ENCODE peak calls at places on chromosomes 12 and 14, in ten cellular contexts. R is tibial artery, L is HCT116, E is OCI-LY7, I is fibroblast of the aortic adventitia, N is lower leg skin, G is ovary, U is type B pancreatic cell, H is omental fat pad, V is WTC11. F is an unnamed sample.

GRCh38 chr14:99327050-99327449 is 55.1 kb upstream of the BCL11B start:
- DNase-seq in G (peak; percentile 1), V (no peak), E (no peak), L (no peak), N (peak; percentile 17), I (no peak), H (no peak), U (peak; percentile 15), R (no peak), F (no peak)

GRCh38 chr12:123952037-123952436 is 20.6 kb downstream of the CCDC92 start:
- DNase-seq in H (no peak), I (no peak), U (no peak), V (no peak), L (no peak), E (no peak), G (no peak), N (no peak), R (no peak), F (no peak)

GRCh38 chr14:85252011-85252410 is 277.9 kb upstream of the FLRT2 start:
- DNase-seq in L (no peak), R (no peak), N (no peak), G (no peak), E (no peak), H (no peak), U (no peak), I (peak; percentile 70), V (no peak), F (no peak)

GRCh38 chr12:100254876-100255275 is 12.0 kb downstream of the DEPDC4 start:
- DNase-seq in I (no peak), G (no peak), R (no peak), L (no peak), U (no peak), N (no peak), E (no peak), V (no peak), H (no peak), F (no peak)

GRCh38 chr14:39232554-39233415 is 930 bp upstream of the MIA2 start:
- DNase-seq in V (no peak), H (no peak), G (no peak), L (no peak), I (peak; percentile 83), U (no peak), E (no peak), R (no peak), N (no peak), F (no peak)

GRCh38 chr12:52006726-52007157 is at the start of gene TAMALIN:
- DNase-seq in U (peak; percentile 78), R (peak; percentile 83), L (no peak), G (peak; percentile 88), I (peak; percentile 65), V (peak; percentile 47), H (no peak), E (no peak), N (peak; percentile 95), F (peak; percentile 39)

GRCh38 chr14:101501858-101502615 is 59.3 kb upstream of the DIO3 start:
- DNase-seq in V (no peak), I (no peak), U (no peak), E (no peak), L (no peak), G (no peak), H (no peak), R (peak; percentile 41), N (peak; percentile 57), F (no peak)

GRCh38 chr12:71718611-71719010 is 32.7 kb downstream of the TMEM19 start:
- DNase-seq in U (no peak), E (no peak), N (no peak), G (no peak), R (no peak), L (no peak), V (no peak), I (no peak), H (no peak), F (no peak)

GRCh38 chr12:132719141-132719953 is 8.7 kb downstream of the PGAM5 start:
- DNase-seq in V (no peak), R (no peak), G (no peak), N (no peak), L (no peak), H (no peak), I (no peak), U (no peak), E (no peak), F (no peak)

GRCh38 chr12:46373303-46374182 is 970 bp upstream of the SLC38A2 start:
- DNase-seq in E (peak; percentile 43), H (peak; percentile 41), G (peak; percentile 75), R (peak; percentile 82), U (peak; percentile 78), N (peak; percentile 92), V (peak; percentile 70), I (peak; percentile 52), L (no peak), F (peak; percentile 54)

GRCh38 chr12:95763809-95764253 is 26.7 kb downstream of the NTN4 start:
- DNase-seq in E (no peak), G (no peak), U (no peak), I (peak; percentile 83), N (no peak), V (no peak), L (peak; percentile 52), R (no peak), H (no peak), F (peak; percentile 36)

GRCh38 chr12:115598827-115599226 is 678.7 kb downstream of the MED13L start:
- DNase-seq in E (no peak), V (no peak), H (no peak), L (no peak), I (peak; percentile 15), U (no peak), N (no peak), G (no peak), R (no peak), F (no peak)

GRCh38 chr12:113678222-113678621 is 206.6 kb upstream of the LHX5 start:
- DNase-seq in V (no peak), R (no peak), H (no peak), I (no peak), N (no peak), E (no peak), G (no peak), U (no peak), L (no peak), F (no peak)

GRCh38 chr12:89040146-89040964 is 311.9 kb downstream of the DUSP6 start:
- DNase-seq in E (peak; percentile 57), I (peak; percentile 8), V (peak; percentile 25), U (no peak), R (no peak), H (no peak), G (no peak), N (no peak), L (no peak), F (no peak)

GRCh38 chr14:30874120-30874998 is at the start of gene COCH:
- DNase-seq in H (no peak), N (peak; percentile 81), E (peak; percentile 82), I (no peak), V (peak; percentile 59), R (no peak), G (peak; percentile 40), L (peak; percentile 4), U (peak; percentile 70), F (no peak)

GRCh38 chr12:19994970-19995369 is 373.4 kb upstream of the PDE3A start:
- DNase-seq in V (no peak), G (no peak), H (no peak), R (no peak), N (no peak), I (peak; percentile 36), U (no peak), L (no peak), E (no peak), F (no peak)
- TF ChIP-seq CTCF in V (no peak), G (peak; percentile 9), H (no peak), R (no peak), N (no peak), I (peak; percentile 12), U (peak; percentile 30), L (peak; percentile 35), E (no peak), F (no peak)

DNA sequence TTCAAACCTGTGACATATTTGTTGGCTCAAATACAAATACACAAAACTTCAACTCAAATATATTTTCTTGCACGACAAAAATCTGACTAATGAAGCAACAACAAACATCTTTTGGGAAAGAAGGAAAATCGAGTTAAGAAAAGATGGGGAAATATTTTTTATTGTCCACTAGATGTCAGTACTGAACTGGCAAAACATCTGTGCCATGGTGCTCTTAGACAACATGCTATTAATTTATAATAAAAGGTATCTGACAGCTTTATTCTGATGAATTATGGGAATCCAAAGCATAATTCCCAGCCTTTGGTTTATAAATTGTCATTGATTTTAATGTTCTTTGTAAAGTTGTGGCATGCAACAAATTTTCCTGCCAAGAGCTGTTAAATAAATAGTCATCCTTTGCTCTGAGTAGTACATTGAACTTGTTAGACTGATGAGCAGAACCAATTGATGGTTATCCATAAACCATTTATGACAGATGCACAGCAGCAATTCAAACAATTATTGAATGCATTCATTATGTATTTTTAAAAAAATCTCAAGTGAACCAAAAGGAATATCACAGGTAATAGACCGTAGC is 231.2 kb downstream of the ETNK1 start:
- DNase-seq in E (peak; percentile 30), G (no peak), N (no peak), V (no peak), L (peak; percentile 7), R (no peak), U (no peak), I (peak; percentile 69), H (no peak), F (no peak)
- TF ChIP-seq CTCF in E (peak; percentile 87), G (no peak), N (no peak), V (peak; percentile 45), L (peak; percentile 69), R (peak; percentile 66), U (peak; percentile 93), I (peak; percentile 55), H (no peak), F (no peak)

DNA sequence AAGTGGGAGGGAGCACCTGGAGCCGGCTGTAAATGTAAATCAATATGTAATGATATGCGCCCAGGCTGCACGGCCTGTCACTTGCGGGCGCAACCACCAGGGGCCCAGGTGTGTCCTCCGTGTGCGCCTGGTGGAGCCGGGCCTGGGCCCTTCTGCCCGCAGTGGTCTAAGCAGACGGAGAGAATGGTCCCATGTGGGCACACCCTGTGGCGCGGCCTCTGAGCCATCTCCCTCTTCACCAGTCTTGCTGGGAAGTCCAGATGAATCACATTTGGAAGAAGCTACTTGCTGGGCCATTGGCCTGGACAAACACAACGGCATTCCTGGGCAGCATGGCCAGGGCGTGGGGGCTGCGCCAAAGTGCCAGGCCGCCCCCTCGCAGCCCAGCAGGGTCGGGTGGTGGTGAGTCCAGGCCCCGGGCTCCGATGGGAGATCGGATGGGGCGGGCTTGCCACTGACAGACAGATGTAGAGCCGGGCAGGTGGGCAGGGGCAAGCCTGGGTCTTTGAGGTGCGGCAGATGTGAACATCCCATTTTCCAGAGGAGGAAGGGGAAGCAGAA is 193.2 kb upstream of the C14orf180 start:
- DNase-seq in V (peak; percentile 10), U (peak; percentile 56), G (peak; percentile 26), I (no peak), R (peak; percentile 60), L (no peak), N (peak; percentile 63), E (no peak), H (no peak), F (no peak)
- TF ChIP-seq CTCF in V (no peak), U (no peak), G (no peak), I (no peak), R (no peak), L (no peak), N (no peak), E (no peak), H (no peak), F (no peak)

GRCh38 chr12:2693204-2693860 is 101.4 kb upstream of the FKBP4 start:
- DNase-seq in I (no peak), R (no peak), U (no peak), H (no peak), E (peak; percentile 7), N (no peak), G (no peak), L (peak; percentile 8), V (no peak), F (no peak)
- TF ChIP-seq CTCF in I (no peak), R (peak; percentile 4), U (peak; percentile 39), H (no peak), E (no peak), N (no peak), G (no peak), L (peak; percentile 31), V (no peak), F (no peak)